ENCODE peak calls at places on chromosomes 1 and 21, in five cellular contexts. A, W, D, L and Y are unnamed samples.

GRCh38 chr1:39895731-39896480 is 5.8 kb downstream of the MYCL start:
- DNase-seq in A (no peak), W (no peak), D (no peak), L (no peak), Y (no peak)

GRCh38 chr1:11026903-11027302 is 14.4 kb downstream of the TARDBP start:
- DNase-seq in A (no peak), W (no peak), D (no peak), L (no peak), Y (no peak)

GRCh38 chr1:87292684-87293493 is 35.8 kb upstream of the LMO4 start:
- DNase-seq in A (peak), W (peak), D (peak), L (no peak), Y (peak)

GRCh38 chr1:179958359-179958758 is 3.7 kb downstream of the CEP350 start:
- DNase-seq in A (no peak), W (no peak), D (no peak), L (no peak), Y (no peak)

GRCh38 chr1:94285026-94285654 is 47.8 kb upstream of the ARHGAP29 start:
- DNase-seq in A (no peak), W (no peak), D (peak), L (no peak), Y (peak)

GRCh38 chr1:243739335-243740003 is 110.6 kb downstream of the AKT3 start:
- DNase-seq in A (no peak), W (no peak), D (no peak), L (no peak), Y (no peak)

GRCh38 chr1:45892068-45892785 is 88.8 kb downstream of the MAST2 start:
- DNase-seq in A (peak), W (peak), D (peak), L (no peak), Y (peak)

GRCh38 chr1:8182034-8182761 is 135.7 kb upstream of the SLC45A1 start:
- DNase-seq in A (no peak), W (peak), D (peak), L (no peak), Y (peak)

GRCh38 chr1:232468249-232468648 is 161.7 kb downstream of the SIPA1L2 start:
- DNase-seq in A (no peak), W (no peak), D (no peak), L (no peak), Y (no peak)

GRCh38 chr1:29682918-29683314 is 446.6 kb downstream of the PTPRU start:
- DNase-seq in A (no peak), W (no peak), D (no peak), L (peak), Y (no peak)

GRCh38 chr1:103541431-103541830 is 15.9 kb downstream of the RNPC3 start:
- DNase-seq in A (no peak), W (no peak), D (no peak), L (no peak), Y (no peak)

GRCh38 chr21:15190837-15191236 is 126.0 kb upstream of the NRIP1 start:
- DNase-seq in A (no peak), W (no peak), D (no peak), L (no peak), Y (no peak)

GRCh38 chr1:196160066-196160795 is 448.0 kb downstream of the KCNT2 start:
- DNase-seq in A (no peak), W (no peak), D (peak), L (no peak), Y (peak)

GRCh38 chr1:41714613-41715389 is 203.9 kb downstream of the HIVEP3 start:
- DNase-seq in A (no peak), W (no peak), D (no peak), L (no peak), Y (peak)

GRCh38 chr1:100162881-100163280 is 15.2 kb downstream of the LRRC39 start:
- DNase-seq in A (no peak), W (no peak), D (no peak), L (no peak), Y (no peak)

GRCh38 chr1:59232209-59232608 is 64.7 kb upstream of the FGGY start:
- DNase-seq in A (peak), W (no peak), D (no peak), L (no peak), Y (no peak)

GRCh38 chr1:77182083-77182482 is 37.1 kb downstream of the PIGK start:
- DNase-seq in A (no peak), W (no peak), D (no peak), L (no peak), Y (no peak)

GRCh38 chr1:164836614-164837018 is 277.6 kb downstream of the PBX1 start:
- DNase-seq in A (no peak), W (no peak), D (no peak), L (no peak), Y (no peak)

GRCh38 chr1:84724128-84724860 is 34.0 kb upstream of the SSX2IP start:
- DNase-seq in A (no peak), W (peak), D (no peak), L (no peak), Y (no peak)

GRCh38 chr1:18037651-18038050 is 69.9 kb upstream of the IGSF21 start:
- DNase-seq in A (no peak), W (no peak), D (no peak), L (no peak), Y (no peak)

GRCh38 chr1:151542710-151543129 is 2.6 kb downstream of the TUFT1 start:
- DNase-seq in A (no peak), W (no peak), D (peak), L (no peak), Y (peak)

GRCh38 chr1:40848530-40849189 is 13.5 kb downstream of the CITED4 start:
- DNase-seq in A (peak), W (no peak), D (peak), L (peak), Y (peak)

GRCh38 chr1:218866507-218866906 is 307.2 kb upstream of the LYPLAL1 start:
- DNase-seq in A (no peak), W (no peak), D (no peak), L (no peak), Y (no peak)

GRCh38 chr1:43450251-43451070 is 3.3 kb downstream of the HYI start:
- DNase-seq in A (no peak), W (no peak), D (no peak), L (no peak), Y (no peak)

GRCh38 chr1:183023601-183024351 is 556 bp downstream of the LAMC1 start:
- DNase-seq in A (peak), W (no peak), D (peak), L (peak), Y (no peak)

GRCh38 chr1:205656236-205656635 is 24.1 kb downstream of the SLC45A3 start:
- DNase-seq in A (no peak), W (no peak), D (no peak), L (no peak), Y (no peak)

GRCh38 chr1:67832737-67833594 is at the start of gene GNG12:
- DNase-seq in A (peak), W (no peak), D (peak), L (peak), Y (peak)

GRCh38 chr21:44259082-44259705 is 2.5 kb downstream of the DNMT3L start:
- DNase-seq in A (no peak), W (no peak), D (no peak), L (no peak), Y (no peak)

GRCh38 chr1:22600071-22600816 is 36.2 kb upstream of the C1QA start:
- DNase-seq in A (peak), W (no peak), D (no peak), L (no peak), Y (no peak)

GRCh38 chr1:119449964-119450363 is 35.0 kb downstream of the HSD3B2 start:
- DNase-seq in A (no peak), W (no peak), D (peak), L (no peak), Y (no peak)

GRCh38 chr1:198186916-198187580 is 30.2 kb downstream of the NEK7 start:
- DNase-seq in A (no peak), W (no peak), D (no peak), L (no peak), Y (no peak)

GRCh38 chr1:236465959-236466303 is 57.9 kb upstream of the LGALS8 start:
- DNase-seq in A (no peak), W (no peak), D (peak), L (no peak), Y (no peak)

GRCh38 chr21:14876464-14876863 is 188.3 kb downstream of the NRIP1 start:
- DNase-seq in A (peak), W (no peak), D (no peak), L (no peak), Y (no peak)

DNA sequence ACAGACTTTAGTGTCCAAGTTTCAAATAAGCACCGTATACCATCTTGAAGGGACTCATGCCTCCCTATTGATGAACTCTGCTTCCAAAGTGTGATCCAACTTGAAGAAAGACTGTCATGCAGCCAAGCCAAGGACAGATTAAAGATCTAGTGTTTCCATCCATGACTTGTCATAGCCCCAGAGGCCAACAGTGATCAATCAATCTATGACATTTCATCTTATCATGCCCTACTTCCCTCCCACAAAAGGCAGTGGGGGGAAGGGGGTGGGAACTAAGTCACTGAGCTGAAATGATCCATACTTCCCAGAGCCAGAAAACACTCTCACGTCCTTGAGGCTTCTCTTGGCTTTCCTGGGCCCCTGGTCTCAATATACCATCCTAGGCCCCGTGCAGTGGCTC is 4.0 kb downstream of the SERPINC1 start:
- DNase-seq in A (no peak), W (no peak), D (no peak), L (no peak), Y (no peak)
- H3K27ac ChIP-seq in A (no peak), W (no peak), D (no peak), L (no peak), Y (no peak)

GRCh38 chr1:74731399-74732052 is 1.3 kb downstream of the CRYZ start:
- DNase-seq in A (no peak), W (no peak), D (no peak), L (no peak), Y (no peak)
- H3K4me3 ChIP-seq in A (peak), W (peak), D (no peak), L (peak), Y (peak)

DNA sequence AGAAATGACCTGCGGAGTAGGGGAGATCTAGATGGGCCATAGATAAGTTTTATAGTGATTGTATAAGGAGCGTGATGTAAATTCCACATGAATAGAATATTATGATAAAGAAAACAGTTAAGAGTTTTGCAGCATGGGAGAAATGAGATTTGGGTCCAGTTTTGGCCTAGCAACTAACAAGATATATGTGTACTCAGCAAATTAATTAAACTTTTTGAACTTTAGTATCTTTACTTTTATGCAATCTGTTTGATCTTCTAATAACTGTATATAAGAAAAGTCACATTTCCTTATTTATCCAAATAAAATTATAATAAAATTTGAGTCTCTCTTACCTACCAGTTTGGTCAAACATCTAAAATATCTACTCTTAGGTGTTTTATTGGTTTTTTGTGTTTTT is 1011.8 kb upstream of the NCAM2 start:
- DNase-seq in A (no peak), W (no peak), D (no peak), L (no peak), Y (no peak)
- H3K27ac ChIP-seq in A (no peak), W (no peak), D (no peak), L (no peak), Y (no peak)

DNA sequence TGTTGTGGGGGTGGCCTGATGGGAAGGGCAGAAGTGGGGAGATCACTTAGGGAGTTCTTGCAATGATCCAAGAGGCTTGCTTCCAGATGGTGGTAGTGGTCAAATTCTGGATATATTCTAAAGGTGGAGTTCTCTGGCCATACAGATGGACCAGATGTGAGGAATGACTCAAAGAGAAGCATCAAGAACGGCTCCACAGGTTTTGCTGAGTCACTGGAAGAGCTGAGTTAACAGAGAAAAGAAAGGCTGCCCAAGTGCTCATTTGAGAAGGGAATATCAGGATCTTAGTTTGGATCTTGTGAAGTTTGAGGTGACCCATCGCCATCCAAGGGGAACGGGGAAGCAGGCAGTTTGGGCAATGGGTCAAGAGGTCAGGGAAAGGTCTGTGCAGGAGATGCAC is 192.9 kb upstream of the GALNT2 start:
- DNase-seq in A (no peak), W (no peak), D (peak), L (no peak), Y (no peak)
- H3K4me3 ChIP-seq in A (no peak), W (no peak), D (no peak), L (no peak), Y (no peak)